ENCODE peak calls at places on chromosomes 16 and 17, in six cellular contexts. Q, X, W, J, Z and C are unnamed samples.
A peak's percentile ranks its signal among the peaks of the same experiment; 100 is the strongest.

GRCh38 chr17:81291662-81292061 is 3.4 kb downstream of the SLC38A10 start:
- DNase-seq in Z (peak; percentile 72), Q (peak; percentile 86), W (peak; percentile 40), J (peak; percentile 58), X (peak; percentile 85), C (no peak)

GRCh38 chr17:40355804-40356758 is 8.5 kb downstream of the GJD3 start:
- DNase-seq in Z (no peak), W (no peak), X (peak; percentile 87), Q (no peak), J (no peak), C (no peak)

GRCh38 chr16:84096447-84097005 is 20.2 kb downstream of the MBTPS1 start:
- DNase-seq in J (no peak), W (no peak), X (no peak), Q (no peak), Z (no peak), C (no peak)

GRCh38 chr17:71917715-71918114 is 203.1 kb upstream of the SOX9 start:
- DNase-seq in J (no peak), Z (no peak), Q (no peak), W (no peak), X (no peak), C (no peak)

GRCh38 chr17:56894859-56895455 is 18.9 kb downstream of the TRIM25 start:
- DNase-seq in Q (no peak), X (no peak), Z (no peak), J (no peak), W (no peak), C (no peak)

GRCh38 chr16:52912565-52913173 is 140.0 kb downstream of the CHD9NB start:
- DNase-seq in Z (peak; percentile 86), W (peak; percentile 60), Q (peak; percentile 52), J (no peak), X (no peak), C (no peak)

GRCh38 chr17:9729034-9729650 is 62.2 kb downstream of the DHRS7C start:
- DNase-seq in X (no peak), Z (peak; percentile 68), Q (peak; percentile 80), J (no peak), W (peak; percentile 45), C (no peak)

GRCh38 chr17:56653877-56654276 is 60.4 kb downstream of the NOG start:
- DNase-seq in X (no peak), J (peak; percentile 54), Q (peak; percentile 51), W (peak; percentile 72), Z (peak; percentile 72), C (no peak)

GRCh38 chr16:22989598-22989997 is 159.7 kb downstream of the USP31 start:
- DNase-seq in Q (no peak), W (no peak), J (no peak), X (no peak), Z (no peak), C (no peak)

GRCh38 chr16:64657316-64658011 is 464.4 kb downstream of the CDH11 start:
- DNase-seq in J (no peak), X (no peak), W (peak; percentile 19), Q (no peak), Z (peak; percentile 68), C (no peak)

GRCh38 chr17:44118427-44119050 is 4.9 kb downstream of the HDAC5 start:
- DNase-seq in J (no peak), Z (no peak), W (no peak), Q (no peak), X (no peak), C (no peak)

GRCh38 chr16:57471852-57472664 is 9.6 kb downstream of the POLR2C start:
- DNase-seq in W (no peak), Z (no peak), J (no peak), X (no peak), Q (no peak), C (no peak)

GRCh38 chr16:2686912-2687507 is 4.7 kb downstream of the KCTD5 start:
- DNase-seq in Q (peak; percentile 92), X (peak; percentile 73), Z (no peak), J (no peak), W (no peak), C (no peak)

GRCh38 chr17:4591529-4591928 is 7.2 kb downstream of the SMTNL2 start:
- DNase-seq in W (peak; percentile 48), X (no peak), Q (no peak), Z (peak; percentile 17), J (no peak), C (no peak)

GRCh38 chr16:3461120-3461519 is 17.6 kb downstream of the NAA60 start:
- DNase-seq in Q (peak; percentile 26), Z (peak; percentile 15), W (peak; percentile 22), X (no peak), J (peak; percentile 17), C (no peak)

GRCh38 chr17:13153036-13153435 is 135.2 kb upstream of the ELAC2 start:
- DNase-seq in W (peak; percentile 21), Z (peak; percentile 10), Q (no peak), X (no peak), J (no peak), C (no peak)

GRCh38 chr16:8962393-8963009 is 1.2 kb downstream of the USP7 start:
- DNase-seq in Z (no peak), W (peak; percentile 28), Q (peak; percentile 67), J (peak; percentile 45), X (no peak), C (peak; percentile 14)

GRCh38 chr16:86676216-86676800 is 98.0 kb downstream of the FOXL1 start:
- DNase-seq in J (no peak), W (peak; percentile 77), Z (peak; percentile 51), X (no peak), Q (no peak), C (no peak)

GRCh38 chr17:40509626-40510327 is 8.4 kb upstream of the TNS4 start:
- DNase-seq in X (peak; percentile 22), W (no peak), J (no peak), Z (peak; percentile 55), Q (no peak), C (no peak)

GRCh38 chr16:54289242-54290051 is 2.9 kb upstream of the IRX3 start:
- DNase-seq in Z (peak; percentile 35), J (no peak), W (peak; percentile 5), Q (no peak), X (no peak), C (no peak)

GRCh38 chr17:58338907-58339774 is 10.5 kb upstream of the TSPOAP1 start:
- DNase-seq in J (no peak), Z (peak; percentile 47), Q (peak; percentile 70), W (peak; percentile 63), X (peak; percentile 80), C (no peak)

GRCh38 chr17:79612468-79613194 is 1.8 kb upstream of the RBFOX3 start:
- DNase-seq in W (peak; percentile 26), Q (peak; percentile 83), X (peak; percentile 85), J (peak; percentile 9), Z (peak; percentile 23), C (no peak)

GRCh38 chr16:54400261-54400660 is 113.7 kb upstream of the IRX3 start:
- DNase-seq in W (no peak), Q (no peak), X (no peak), Z (no peak), J (no peak), C (no peak)

GRCh38 chr16:73036074-73036826 is 11.7 kb downstream of the ZFHX3 start:
- DNase-seq in Q (peak; percentile 75), Z (peak; percentile 77), J (no peak), W (peak; percentile 19), X (no peak), C (no peak)

GRCh38 chr16:8775359-8775758 is 22.1 kb downstream of the TMEM186 start:
- DNase-seq in Z (no peak), X (no peak), Q (no peak), W (no peak), J (no peak), C (no peak)